ENCODE peak calls at places on chromosomes 12 and 14, in six cellular contexts. G, T, X, P, C and U are unnamed samples.

GRCh38 chr12:122871851-122872785 is 23.8 kb downstream of the VPS37B start:
- DNase-seq in G (peak), T (peak), X (peak), P (no peak), C (peak), U (no peak)

GRCh38 chr14:100813291-100813690 is 12.6 kb upstream of the MEG3 start:
- DNase-seq in G (no peak), T (no peak), X (no peak), P (no peak), C (no peak), U (no peak)

GRCh38 chr12:121779422-121779895 is 14.0 kb downstream of the RHOF start:
- DNase-seq in G (no peak), T (no peak), X (no peak), P (no peak), C (no peak), U (no peak)

GRCh38 chr12:104578453-104578852 is 121.7 kb downstream of the CHST11 start:
- DNase-seq in G (peak), T (peak), X (no peak), P (no peak), C (peak), U (no peak)

GRCh38 chr12:28759334-28759733 is 389.7 kb upstream of the FAR2 start:
- DNase-seq in G (peak), T (peak), X (no peak), P (no peak), C (no peak), U (no peak)

GRCh38 chr14:97218713-97219355 is 421.7 kb downstream of the VRK1 start:
- DNase-seq in G (peak), T (no peak), X (no peak), P (no peak), C (no peak), U (no peak)

GRCh38 chr12:116037941-116038837 is 239.3 kb downstream of the MED13L start:
- DNase-seq in G (peak), T (peak), X (no peak), P (no peak), C (peak), U (no peak)

GRCh38 chr12:124075836-124076235 is 102.8 kb downstream of the ZNF664 start:
- DNase-seq in G (no peak), T (no peak), X (no peak), P (no peak), C (no peak), U (no peak)

GRCh38 chr12:130372936-130373335 is 35.2 kb downstream of the PIWIL1 start:
- DNase-seq in G (no peak), T (no peak), X (no peak), P (no peak), C (no peak), U (no peak)

GRCh38 chr14:33061667-33062325 is 123.1 kb downstream of the NPAS3 start:
- DNase-seq in G (no peak), T (peak), X (no peak), P (no peak), C (no peak), U (no peak)

GRCh38 chr12:50589650-50590435 is 85.1 kb downstream of the DIP2B start:
- DNase-seq in G (peak), T (peak), X (no peak), P (no peak), C (peak), U (no peak)

GRCh38 chr14:75711134-75711795 is 50.2 kb downstream of the TTLL5 start:
- DNase-seq in G (peak), T (peak), X (peak), P (no peak), C (peak), U (no peak)

GRCh38 chr12:126093911-126094310 is 1028.7 kb downstream of the AACS start:
- DNase-seq in G (peak), T (no peak), X (no peak), P (no peak), C (no peak), U (no peak)

GRCh38 chr14:70011098-70011497 is 131.9 kb downstream of the SMOC1 start:
- DNase-seq in G (no peak), T (no peak), X (no peak), P (no peak), C (no peak), U (no peak)

GRCh38 chr12:112370868-112371510 is 11.2 kb downstream of the HECTD4 start:
- DNase-seq in G (no peak), T (no peak), X (no peak), P (no peak), C (no peak), U (no peak)

GRCh38 chr12:132343294-132343972 is 14.0 kb upstream of the GALNT9 start:
- DNase-seq in G (no peak), T (no peak), X (no peak), P (no peak), C (no peak), U (no peak)

GRCh38 chr14:50039734-50040400 is 76.5 kb downstream of the VCPKMT start:
- DNase-seq in G (peak), T (peak), X (no peak), P (no peak), C (peak), U (no peak)

GRCh38 chr14:51094282-51094821 is 553 bp downstream of the TRIM9 start:
- DNase-seq in G (peak), T (no peak), X (no peak), P (no peak), C (no peak), U (no peak)

GRCh38 chr12:65156366-65156831 is 13.0 kb upstream of the LEMD3 start:
- DNase-seq in G (no peak), T (peak), X (no peak), P (no peak), C (no peak), U (no peak)

GRCh38 chr12:27272375-27273028 is 28.4 kb downstream of the STK38L start:
- DNase-seq in G (peak), T (no peak), X (no peak), P (no peak), C (no peak), U (no peak)

GRCh38 chr14:65277580-65278270 is 134.8 kb upstream of the FUT8 start:
- DNase-seq in G (no peak), T (no peak), X (no peak), P (no peak), C (no peak), U (no peak)

GRCh38 chr12:118358607-118359540 is 13.8 kb downstream of the TAOK3 start:
- DNase-seq in G (no peak), T (no peak), X (no peak), P (no peak), C (no peak), U (no peak)

GRCh38 chr14:62062645-62063044 is 300.4 kb downstream of the SNAPC1 start:
- DNase-seq in G (no peak), T (no peak), X (no peak), P (no peak), C (no peak), U (no peak)

GRCh38 chr12:78963439-78964222 is 99.1 kb downstream of the SYT1 start:
- DNase-seq in G (peak), T (peak), X (no peak), P (no peak), C (peak), U (no peak)

GRCh38 chr12:129531004-129531403 is 372.8 kb downstream of the TMEM132D start:
- DNase-seq in G (no peak), T (no peak), X (no peak), P (no peak), C (no peak), U (no peak)

GRCh38 chr12:77772606-77773298 is 57.9 kb upstream of the NAV3 start:
- DNase-seq in G (no peak), T (no peak), X (peak), P (no peak), C (no peak), U (no peak)

GRCh38 chr14:93033983-93034670 is 81.6 kb downstream of the ITPK1 start:
- DNase-seq in G (no peak), T (no peak), X (no peak), P (no peak), C (no peak), U (no peak)

GRCh38 chr14:32724864-32725550 is 213.7 kb upstream of the NPAS3 start:
- DNase-seq in G (peak), T (peak), X (no peak), P (no peak), C (peak), U (no peak)

GRCh38 chr14:68979021-68979721 is at the start of gene ACTN1:
- DNase-seq in G (peak), T (peak), X (peak), P (peak), C (peak), U (peak)

GRCh38 chr14:52694761-52695480 is 437 bp downstream of the ERO1A start:
- DNase-seq in G (peak), T (peak), X (no peak), P (no peak), C (peak), U (no peak)

GRCh38 chr12:29425722-29426121 is 44.8 kb upstream of the ERGIC2 start:
- DNase-seq in G (no peak), T (no peak), X (no peak), P (no peak), C (no peak), U (no peak)

GRCh38 chr12:114131824-114132223 is 165.7 kb upstream of the RBM19 start:
- DNase-seq in G (no peak), T (no peak), X (no peak), P (no peak), C (no peak), U (no peak)

GRCh38 chr12:75905975-75906374 is 125.6 kb downstream of the PHLDA1 start:
- DNase-seq in G (no peak), T (no peak), X (peak), P (no peak), C (no peak), U (no peak)

GRCh38 chr12:56633465-56634241 is 3.5 kb upstream of the BAZ2A start:
- DNase-seq in G (no peak), T (no peak), X (no peak), P (no peak), C (no peak), U (no peak)

GRCh38 chr14:51511265-51511664 is 140.4 kb upstream of the FRMD6 start:
- DNase-seq in G (no peak), T (no peak), X (no peak), P (no peak), C (peak), U (no peak)

GRCh38 chr12:104329697-104330096 is 26.2 kb downstream of the EID3 start:
- DNase-seq in G (no peak), T (no peak), X (no peak), P (no peak), C (no peak), U (no peak)

GRCh38 chr12:1946311-1946710 is 27.9 kb upstream of the CACNA2D4 start:
- DNase-seq in G (peak), T (no peak), X (no peak), P (no peak), C (no peak), U (no peak)